ENCODE peak calls at places on chromosomes 12 and 14, in four cellular contexts. One of them, this sample, is unnamed.

GRCh38 chr12:2581293-2582045 is 213.3 kb upstream of the FKBP4 start:
- DNase-seq in activated CD8-positive, alpha-beta T cell treated with anti-CD3 and anti-CD28 coated beads, Interleukin-2, amount 10 ng/mL, durations not matched to agents 7 days and 5 days: no peak
- DNase-seq in cardiac fibroblast: no peak
- DNase-seq in HS-5: no peak
- DNase-seq in this sample: no peak

GRCh38 chr12:116385486-116386217 is 108.2 kb upstream of the MED13L start:
- DNase-seq in activated CD8-positive, alpha-beta T cell treated with anti-CD3 and anti-CD28 coated beads, Interleukin-2, amount 10 ng/mL, durations not matched to agents 7 days and 5 days: no peak
- DNase-seq in cardiac fibroblast: no peak
- DNase-seq in HS-5: no peak
- DNase-seq in this sample: no peak

GRCh38 chr12:85779768-85780167 is 56.4 kb downstream of the RASSF9 start:
- DNase-seq in activated CD8-positive, alpha-beta T cell treated with anti-CD3 and anti-CD28 coated beads, Interleukin-2, amount 10 ng/mL, durations not matched to agents 7 days and 5 days: no peak
- DNase-seq in HS-5: no peak
- DNase-seq in cardiac fibroblast: no peak
- DNase-seq in this sample: no peak

GRCh38 chr12:67826946-67827719 is 162.1 kb upstream of the IFNG-AS1 start:
- DNase-seq in activated CD8-positive, alpha-beta T cell treated with anti-CD3 and anti-CD28 coated beads, Interleukin-2, amount 10 ng/mL, durations not matched to agents 7 days and 5 days: no peak
- DNase-seq in cardiac fibroblast: peak; percentile 54
- DNase-seq in HS-5: no peak
- DNase-seq in this sample: no peak

GRCh38 chr14:50871914-50872732 is at the start of gene ABHD12B:
- DNase-seq in activated CD8-positive, alpha-beta T cell treated with anti-CD3 and anti-CD28 coated beads, Interleukin-2, amount 10 ng/mL, durations not matched to agents 7 days and 5 days: no peak
- DNase-seq in cardiac fibroblast: no peak
- DNase-seq in HS-5: no peak
- DNase-seq in this sample: no peak

GRCh38 chr12:77841467-77842054 is 10.9 kb downstream of the NAV3 start:
- DNase-seq in HS-5: no peak
- DNase-seq in activated CD8-positive, alpha-beta T cell treated with anti-CD3 and anti-CD28 coated beads, Interleukin-2, amount 10 ng/mL, durations not matched to agents 7 days and 5 days: no peak
- DNase-seq in cardiac fibroblast: peak; percentile 22
- DNase-seq in this sample: no peak

GRCh38 chr14:51093371-51094281 is 1.3 kb downstream of the TRIM9 start:
- DNase-seq in cardiac fibroblast: peak; percentile 5
- DNase-seq in HS-5: no peak
- DNase-seq in activated CD8-positive, alpha-beta T cell treated with anti-CD3 and anti-CD28 coated beads, Interleukin-2, amount 10 ng/mL, durations not matched to agents 7 days and 5 days: peak; percentile 63
- DNase-seq in this sample: no peak

GRCh38 chr12:108430245-108430644 is 84.8 kb upstream of the FICD start:
- DNase-seq in cardiac fibroblast: peak; percentile 6
- DNase-seq in HS-5: no peak
- DNase-seq in activated CD8-positive, alpha-beta T cell treated with anti-CD3 and anti-CD28 coated beads, Interleukin-2, amount 10 ng/mL, durations not matched to agents 7 days and 5 days: no peak
- DNase-seq in this sample: peak; percentile 5

GRCh38 chr12:49777800-49778748 is 36.7 kb downstream of the TMBIM6 start:
- DNase-seq in HS-5: no peak
- DNase-seq in activated CD8-positive, alpha-beta T cell treated with anti-CD3 and anti-CD28 coated beads, Interleukin-2, amount 10 ng/mL, durations not matched to agents 7 days and 5 days: peak; percentile 76
- DNase-seq in cardiac fibroblast: peak; percentile 41
- DNase-seq in this sample: no peak

GRCh38 chr12:129531004-129531403 is 372.8 kb downstream of the TMEM132D start:
- DNase-seq in HS-5: no peak
- DNase-seq in activated CD8-positive, alpha-beta T cell treated with anti-CD3 and anti-CD28 coated beads, Interleukin-2, amount 10 ng/mL, durations not matched to agents 7 days and 5 days: no peak
- DNase-seq in cardiac fibroblast: no peak
- DNase-seq in this sample: peak; percentile 37

GRCh38 chr14:85350667-85351066 is 179.3 kb upstream of the FLRT2 start:
- DNase-seq in HS-5: no peak
- DNase-seq in cardiac fibroblast: no peak
- DNase-seq in activated CD8-positive, alpha-beta T cell treated with anti-CD3 and anti-CD28 coated beads, Interleukin-2, amount 10 ng/mL, durations not matched to agents 7 days and 5 days: no peak
- DNase-seq in this sample: no peak

GRCh38 chr12:112419269-112420133 is 754 bp downstream of the PTPN11 start:
- DNase-seq in activated CD8-positive, alpha-beta T cell treated with anti-CD3 and anti-CD28 coated beads, Interleukin-2, amount 10 ng/mL, durations not matched to agents 7 days and 5 days: peak; percentile 48
- DNase-seq in HS-5: peak; percentile 76
- DNase-seq in cardiac fibroblast: peak; percentile 91
- DNase-seq in this sample: peak; percentile 39

GRCh38 chr12:102905229-102905628 is 11.8 kb downstream of the PAH start:
- DNase-seq in HS-5: no peak
- DNase-seq in cardiac fibroblast: no peak
- DNase-seq in activated CD8-positive, alpha-beta T cell treated with anti-CD3 and anti-CD28 coated beads, Interleukin-2, amount 10 ng/mL, durations not matched to agents 7 days and 5 days: no peak
- DNase-seq in this sample: no peak

GRCh38 chr12:11040162-11040561 is 9.0 kb upstream of the TAS2R31 start:
- DNase-seq in activated CD8-positive, alpha-beta T cell treated with anti-CD3 and anti-CD28 coated beads, Interleukin-2, amount 10 ng/mL, durations not matched to agents 7 days and 5 days: no peak
- DNase-seq in cardiac fibroblast: peak; percentile 10
- DNase-seq in HS-5: no peak
- DNase-seq in this sample: no peak

GRCh38 chr14:89180546-89180945 is 236.5 kb downstream of the FOXN3 start:
- DNase-seq in cardiac fibroblast: no peak
- DNase-seq in activated CD8-positive, alpha-beta T cell treated with anti-CD3 and anti-CD28 coated beads, Interleukin-2, amount 10 ng/mL, durations not matched to agents 7 days and 5 days: no peak
- DNase-seq in HS-5: no peak
- DNase-seq in this sample: no peak

GRCh38 chr12:19800884-19801283 is 361.6 kb downstream of the AEBP2 start:
- DNase-seq in activated CD8-positive, alpha-beta T cell treated with anti-CD3 and anti-CD28 coated beads, Interleukin-2, amount 10 ng/mL, durations not matched to agents 7 days and 5 days: no peak
- DNase-seq in HS-5: no peak
- DNase-seq in cardiac fibroblast: peak; percentile 57
- DNase-seq in this sample: no peak

GRCh38 chr12:124174406-124174805 is 120.5 kb upstream of the RFLNA start:
- DNase-seq in HS-5: no peak
- DNase-seq in cardiac fibroblast: peak; percentile 43
- DNase-seq in activated CD8-positive, alpha-beta T cell treated with anti-CD3 and anti-CD28 coated beads, Interleukin-2, amount 10 ng/mL, durations not matched to agents 7 days and 5 days: no peak
- DNase-seq in this sample: no peak

GRCh38 chr14:21467620-21468019 is 9.1 kb downstream of the RAB2B start:
- DNase-seq in activated CD8-positive, alpha-beta T cell treated with anti-CD3 and anti-CD28 coated beads, Interleukin-2, amount 10 ng/mL, durations not matched to agents 7 days and 5 days: no peak
- DNase-seq in cardiac fibroblast: peak; percentile 96
- DNase-seq in HS-5: peak; percentile 96
- DNase-seq in this sample: no peak